ENCODE peak calls at places on chromosomes 7 and 10, in six cellular contexts. One of them, this sample, is unnamed.
A peak's percentile ranks its signal among the peaks of the same experiment; 100 is the strongest.

GRCh38 chr7:88358534-88358838 is 51.8 kb upstream of the STEAP4 start:
- DNase-seq in stimulated activated CD8-positive, alpha-beta memory T cell treated with anti-CD3 and anti-CD28 coated beads, Interleukin-7, amount 100 ng/mL, for 1 hour: no peak
- DNase-seq in astrocyte of the cerebellum: no peak
- DNase-seq in activated naive CD4-positive, alpha-beta T cell: no peak
- DNase-seq in choroid plexus epithelial cell: no peak
- DNase-seq in Right ventricle myocardium superior: no peak
- DNase-seq in this sample: no peak

GRCh38 chr7:70568674-70569334 is 563.1 kb upstream of the GALNT17 start:
- DNase-seq in stimulated activated CD8-positive, alpha-beta memory T cell treated with anti-CD3 and anti-CD28 coated beads, Interleukin-7, amount 100 ng/mL, for 1 hour: no peak
- DNase-seq in choroid plexus epithelial cell: no peak
- DNase-seq in astrocyte of the cerebellum: no peak
- DNase-seq in Right ventricle myocardium superior: peak; percentile 58
- DNase-seq in activated naive CD4-positive, alpha-beta T cell: no peak
- DNase-seq in this sample: peak; percentile 31

GRCh38 chr10:8060010-8060703 is 5.7 kb downstream of the GATA3 start:
- DNase-seq in stimulated activated CD8-positive, alpha-beta memory T cell treated with anti-CD3 and anti-CD28 coated beads, Interleukin-7, amount 100 ng/mL, for 1 hour: no peak
- DNase-seq in astrocyte of the cerebellum: peak; percentile 16
- DNase-seq in choroid plexus epithelial cell: no peak
- DNase-seq in Right ventricle myocardium superior: no peak
- DNase-seq in activated naive CD4-positive, alpha-beta T cell: no peak
- DNase-seq in this sample: no peak

GRCh38 chr10:90939125-90939524 is 18.2 kb upstream of the ANKRD1 start:
- DNase-seq in Right ventricle myocardium superior: no peak
- DNase-seq in stimulated activated CD8-positive, alpha-beta memory T cell treated with anti-CD3 and anti-CD28 coated beads, Interleukin-7, amount 100 ng/mL, for 1 hour: no peak
- DNase-seq in astrocyte of the cerebellum: no peak
- DNase-seq in activated naive CD4-positive, alpha-beta T cell: no peak
- DNase-seq in choroid plexus epithelial cell: no peak
- DNase-seq in this sample: no peak

GRCh38 chr7:18257711-18258110 is 230.1 kb upstream of the PRPS1L1 start:
- DNase-seq in activated naive CD4-positive, alpha-beta T cell: no peak
- DNase-seq in choroid plexus epithelial cell: peak; percentile 60
- DNase-seq in Right ventricle myocardium superior: no peak
- DNase-seq in astrocyte of the cerebellum: no peak
- DNase-seq in stimulated activated CD8-positive, alpha-beta memory T cell treated with anti-CD3 and anti-CD28 coated beads, Interleukin-7, amount 100 ng/mL, for 1 hour: no peak
- DNase-seq in this sample: no peak

GRCh38 chr10:13470270-13470669 is 58.5 kb downstream of the BEND7 start:
- DNase-seq in astrocyte of the cerebellum: no peak
- DNase-seq in choroid plexus epithelial cell: peak; percentile 9
- DNase-seq in Right ventricle myocardium superior: no peak
- DNase-seq in stimulated activated CD8-positive, alpha-beta memory T cell treated with anti-CD3 and anti-CD28 coated beads, Interleukin-7, amount 100 ng/mL, for 1 hour: no peak
- DNase-seq in activated naive CD4-positive, alpha-beta T cell: no peak
- DNase-seq in this sample: no peak

GRCh38 chr7:2645274-2645868 is 13.6 kb downstream of the TTYH3 start:
- DNase-seq in astrocyte of the cerebellum: no peak
- DNase-seq in activated naive CD4-positive, alpha-beta T cell: no peak
- DNase-seq in choroid plexus epithelial cell: peak; percentile 19
- DNase-seq in stimulated activated CD8-positive, alpha-beta memory T cell treated with anti-CD3 and anti-CD28 coated beads, Interleukin-7, amount 100 ng/mL, for 1 hour: no peak
- DNase-seq in Right ventricle myocardium superior: no peak
- DNase-seq in this sample: no peak

GRCh38 chr10:76252733-76253132 is 821.3 kb downstream of the LRMDA start:
- DNase-seq in activated naive CD4-positive, alpha-beta T cell: no peak
- DNase-seq in Right ventricle myocardium superior: no peak
- DNase-seq in choroid plexus epithelial cell: no peak
- DNase-seq in stimulated activated CD8-positive, alpha-beta memory T cell treated with anti-CD3 and anti-CD28 coated beads, Interleukin-7, amount 100 ng/mL, for 1 hour: no peak
- DNase-seq in astrocyte of the cerebellum: no peak
- DNase-seq in this sample: no peak

GRCh38 chr10:73262105-73262730 is 9.8 kb upstream of the MRPS16 start:
- DNase-seq in astrocyte of the cerebellum: peak; percentile 11
- DNase-seq in choroid plexus epithelial cell: peak; percentile 89
- DNase-seq in stimulated activated CD8-positive, alpha-beta memory T cell treated with anti-CD3 and anti-CD28 coated beads, Interleukin-7, amount 100 ng/mL, for 1 hour: no peak
- DNase-seq in activated naive CD4-positive, alpha-beta T cell: no peak
- DNase-seq in Right ventricle myocardium superior: no peak
- DNase-seq in this sample: no peak

GRCh38 chr10:78737883-78738282 is 330.9 kb upstream of the ZMIZ1 start:
- DNase-seq in Right ventricle myocardium superior: no peak
- DNase-seq in astrocyte of the cerebellum: no peak
- DNase-seq in stimulated activated CD8-positive, alpha-beta memory T cell treated with anti-CD3 and anti-CD28 coated beads, Interleukin-7, amount 100 ng/mL, for 1 hour: no peak
- DNase-seq in choroid plexus epithelial cell: no peak
- DNase-seq in activated naive CD4-positive, alpha-beta T cell: no peak
- DNase-seq in this sample: no peak

GRCh38 chr10:12214763-12215218 is 18.8 kb downstream of the CDC123 start:
- DNase-seq in astrocyte of the cerebellum: peak; percentile 48
- DNase-seq in choroid plexus epithelial cell: peak; percentile 78
- DNase-seq in Right ventricle myocardium superior: no peak
- DNase-seq in activated naive CD4-positive, alpha-beta T cell: no peak
- DNase-seq in stimulated activated CD8-positive, alpha-beta memory T cell treated with anti-CD3 and anti-CD28 coated beads, Interleukin-7, amount 100 ng/mL, for 1 hour: peak; percentile 5
- DNase-seq in this sample: no peak

GRCh38 chr7:111855161-111855841 is 293.0 kb upstream of the IMMP2L start:
- DNase-seq in choroid plexus epithelial cell: peak; percentile 92
- DNase-seq in astrocyte of the cerebellum: peak; percentile 28
- DNase-seq in stimulated activated CD8-positive, alpha-beta memory T cell treated with anti-CD3 and anti-CD28 coated beads, Interleukin-7, amount 100 ng/mL, for 1 hour: no peak
- DNase-seq in activated naive CD4-positive, alpha-beta T cell: no peak
- DNase-seq in Right ventricle myocardium superior: no peak
- DNase-seq in this sample: no peak

GRCh38 chr7:15330943-15331342 is 230.9 kb downstream of the AGMO start:
- DNase-seq in astrocyte of the cerebellum: no peak
- DNase-seq in Right ventricle myocardium superior: no peak
- DNase-seq in activated naive CD4-positive, alpha-beta T cell: no peak
- DNase-seq in choroid plexus epithelial cell: no peak
- DNase-seq in stimulated activated CD8-positive, alpha-beta memory T cell treated with anti-CD3 and anti-CD28 coated beads, Interleukin-7, amount 100 ng/mL, for 1 hour: no peak
- DNase-seq in this sample: no peak

This sample was measured in heart right ventricle.